ENCODE peak calls at places on chromosomes 2 and 18, in five cellular contexts. E is cardiac fibroblast; J is activated T-cell treated with anti-CD3 and anti-CD28 coated beads, Interleukin-2, amount 50 U/mL, for 72 hours; N is MV-4-11; M is hepatocyte. I is an unnamed sample.

GRCh38 chr18:45839415-45840395 is 14.2 kb downstream of the SIGLEC15 start:
- DNase-seq in E (peak; percentile 86), J (peak; percentile 32), N (peak; percentile 32), M (peak; percentile 67), I (peak; percentile 81)

GRCh38 chr2:63696496-63696895 is 107.7 kb downstream of the MDH1 start:
- DNase-seq in E (peak; percentile 39), J (no peak), N (no peak), M (no peak), I (no peak)

GRCh38 chr2:9310390-9310789 is 103.8 kb downstream of the ASAP2 start:
- DNase-seq in E (peak; percentile 95), J (no peak), N (no peak), M (peak; percentile 36), I (no peak)

GRCh38 chr2:157866202-157866601 is 9.9 kb downstream of the ACVR1 start:
- DNase-seq in E (peak; percentile 73), J (no peak), N (no peak), M (no peak), I (peak; percentile 41)

GRCh38 chr2:166463640-166464039 is 30.4 kb downstream of the SCN7A start:
- DNase-seq in E (no peak), J (no peak), N (no peak), M (no peak), I (no peak)

GRCh38 chr18:9926977-9927376 is 13.2 kb downstream of the VAPA start:
- DNase-seq in E (no peak), J (no peak), N (no peak), M (no peak), I (no peak)

GRCh38 chr2:37672104-37672869 is 845 bp upstream of the CDC42EP3 start:
- DNase-seq in E (peak; percentile 83), J (peak; percentile 76), N (peak; percentile 69), M (peak; percentile 87), I (peak; percentile 89)

GRCh38 chr2:289362-290089 is 1.6 kb upstream of the ALKAL2 start:
- DNase-seq in E (no peak), J (peak; percentile 13), N (no peak), M (peak; percentile 23), I (peak; percentile 19)

GRCh38 chr2:159111346-159111922 is 143.0 kb downstream of the TANC1 start:
- DNase-seq in E (no peak), J (no peak), N (no peak), M (no peak), I (no peak)